ENCODE peak calls at places on chromosomes 11 and 22, in four cellular contexts. P is endothelial cell, V is NCI-H82, E is heart left ventricle. O is an unnamed sample.

GRCh38 chr11:69640995-69641581 is at the start of gene CCND1:
- DNase-seq in E (peak; percentile 84), V (peak; percentile 44), P (peak; percentile 74), O (no peak)

GRCh38 chr11:70549796-70550195 is 151.5 kb downstream of the CTTN start:
- DNase-seq in P (no peak), V (no peak), E (no peak), O (no peak)

GRCh38 chr11:8693010-8693551 is 10.5 kb downstream of the RPL27A start:
- DNase-seq in E (no peak), V (no peak), P (no peak), O (no peak)

GRCh38 chr11:17786824-17787525 is 52.4 kb downstream of the KCNC1 start:
- DNase-seq in P (no peak), V (no peak), E (no peak), O (no peak)

GRCh38 chr22:29201722-29202230 is 3.9 kb upstream of the EMID1 start:
- DNase-seq in E (no peak), V (no peak), P (no peak), O (no peak)

GRCh38 chr22:24937114-24937513 is 9.4 kb downstream of the LHFPL7 start:
- DNase-seq in E (no peak), P (peak; percentile 36), V (peak; percentile 67), O (no peak)

GRCh38 chr22:47012589-47013365 is 250.3 kb downstream of the TBC1D22A start:
- DNase-seq in V (no peak), E (no peak), P (no peak), O (no peak)

GRCh38 chr11:113255096-113255495 is 59.3 kb upstream of the TTC12 start:
- DNase-seq in V (no peak), P (no peak), E (no peak), O (no peak)

GRCh38 chr22:37777122-37777687 is 30.5 kb upstream of the GCAT start:
- DNase-seq in E (peak; percentile 46), P (no peak), V (no peak), O (no peak)

GRCh38 chr22:36486619-36487384 is 5.4 kb upstream of the TXN2 start:
- DNase-seq in E (no peak), V (peak; percentile 66), P (peak; percentile 41), O (no peak)

GRCh38 chr11:116339306-116339705 is 433.5 kb downstream of the BUD13 start:
- DNase-seq in E (no peak), V (no peak), P (no peak), O (no peak)

GRCh38 chr11:60880635-60881282 is 13.4 kb downstream of the ZP1 start:
- DNase-seq in V (no peak), P (no peak), E (no peak), O (no peak)

GRCh38 chr11:70473873-70474690 is 75.8 kb downstream of the CTTN start:
- DNase-seq in P (no peak), V (no peak), E (no peak), O (no peak)

GRCh38 chr22:40258463-40259046 is 80.8 kb downstream of the TNRC6B start:
- DNase-seq in V (no peak), E (no peak), P (no peak), O (no peak)

GRCh38 chr11:57321996-57322880 is 2.5 kb downstream of the TNKS1BP1 start:
- DNase-seq in E (peak; percentile 91), V (peak; percentile 48), P (peak; percentile 61), O (peak; percentile 95)